ENCODE peak calls at places on chromosomes 16 and 17, in ten cellular contexts. F, R, T, S, X, K, Q, E, Z and G are unnamed samples. For H4K20me1, the result is how much of the 10 kb centered on the place peaks cover.

GRCh38 chr16:28218109-28218508 is 6.3 kb upstream of the XPO6 start:
- DNase-seq in F (peak), R (peak), T (peak), S (peak), X (peak), K (peak), Q (peak), E (peak), Z (peak), G (no peak)

GRCh38 chr16:72877374-72878028 is 170.4 kb downstream of the ZFHX3 start:
- DNase-seq in F (no peak), R (peak), T (peak), S (peak), X (peak), K (no peak), Q (peak), E (peak), Z (no peak), G (no peak)

GRCh38 chr16:82657239-82657638 is 30.5 kb downstream of the CDH13 start:
- DNase-seq in F (no peak), R (no peak), T (peak), S (peak), X (peak), K (no peak), Q (no peak), E (peak), Z (no peak), G (no peak)

GRCh38 chr17:81398855-81399451 is 3.7 kb downstream of the BAHCC1 start:
- DNase-seq in F (no peak), R (no peak), T (no peak), S (no peak), X (peak), K (no peak), Q (no peak), E (peak), Z (no peak), G (no peak)

GRCh38 chr17:31366088-31366487 is 25.4 kb upstream of the RAB11FIP4 start:
- DNase-seq in F (no peak), R (no peak), T (no peak), S (no peak), X (no peak), K (no peak), Q (no peak), E (no peak), Z (no peak), G (no peak)

GRCh38 chr17:36496018-36496789 is 9.7 kb downstream of the ZNHIT3 start:
- DNase-seq in F (no peak), R (no peak), T (no peak), S (peak), X (no peak), K (no peak), Q (no peak), E (no peak), Z (no peak), G (no peak)

GRCh38 chr16:7377231-7377630 is 44.6 kb downstream of the RBFOX1 start:
- DNase-seq in F (no peak), R (no peak), T (no peak), S (no peak), X (no peak), K (no peak), Q (no peak), E (no peak), Z (no peak), G (no peak)

GRCh38 chr17:10815318-10815717 is 11.4 kb upstream of the TMEM238L start:
- DNase-seq in F (no peak), R (no peak), T (no peak), S (no peak), X (no peak), K (no peak), Q (no peak), E (no peak), Z (no peak), G (no peak)

GRCh38 chr17:21213491-21214014 is 408 bp downstream of the TMEM11 start:
- DNase-seq in F (peak), R (no peak), T (no peak), S (no peak), X (no peak), K (peak), Q (peak), E (no peak), Z (peak), G (no peak)

GRCh38 chr17:17028059-17028877 is 14.0 kb upstream of the MPRIP start:
- DNase-seq in F (peak), R (peak), T (peak), S (peak), X (peak), K (no peak), Q (peak), E (peak), Z (no peak), G (no peak)

GRCh38 chr16:85158702-85159225 is 46.5 kb upstream of the CIBAR2 start:
- DNase-seq in F (no peak), R (no peak), T (no peak), S (no peak), X (no peak), K (no peak), Q (no peak), E (no peak), Z (no peak), G (no peak)

GRCh38 chr17:68734911-68735310 is 133.7 kb upstream of the FAM20A start:
- DNase-seq in F (no peak), R (no peak), T (no peak), S (no peak), X (no peak), K (no peak), Q (no peak), E (no peak), Z (no peak), G (no peak)

GRCh38 chr17:5097101-5097834 is 14.4 kb downstream of the ZNF232 start:
- DNase-seq in F (peak), R (no peak), T (no peak), S (no peak), X (no peak), K (no peak), Q (peak), E (no peak), Z (no peak), G (no peak)

GRCh38 chr17:30476726-30477082 is 504 bp upstream of the GOSR1 start:
- DNase-seq in F (peak), R (no peak), T (no peak), S (peak), X (no peak), K (peak), Q (peak), E (no peak), Z (no peak), G (no peak)

GRCh38 chr17:40340880-40341807 is 23.4 kb downstream of the GJD3 start:
- DNase-seq in F (peak), R (peak), T (peak), S (peak), X (peak), K (peak), Q (peak), E (peak), Z (no peak), G (no peak)

GRCh38 chr17:29444589-29444988 is 54.4 kb downstream of the TAOK1 start:
- DNase-seq in F (no peak), R (no peak), T (peak), S (peak), X (peak), K (no peak), Q (no peak), E (peak), Z (no peak), G (no peak)

GRCh38 chr16:31537362-31537921 is 9.7 kb downstream of the AHSP start:
- DNase-seq in F (peak), R (no peak), T (no peak), S (no peak), X (no peak), K (no peak), Q (peak), E (no peak), Z (no peak), G (no peak)

GRCh38 chr17:15498107-15498506 is 30.7 kb upstream of the CDRT4 start:
- DNase-seq in F (peak), R (no peak), T (no peak), S (no peak), X (no peak), K (peak), Q (no peak), E (peak), Z (no peak), G (no peak)

GRCh38 chr17:65020284-65020683 is 36.3 kb downstream of the GNA13 start:
- DNase-seq in F (no peak), R (no peak), T (peak), S (peak), X (peak), K (no peak), Q (peak), E (peak), Z (no peak), G (no peak)

GRCh38 chr17:29138991-29139682 is 41.1 kb downstream of the MYO18A start:
- DNase-seq in F (no peak), R (no peak), T (no peak), S (no peak), X (no peak), K (peak), Q (no peak), E (no peak), Z (peak), G (no peak)

GRCh38 chr16:20774703-20775362 is 11.0 kb downstream of the ACSM3 start:
- DNase-seq in F (peak), R (peak), T (peak), S (peak), X (peak), K (peak), Q (peak), E (peak), Z (peak), G (peak)

GRCh38 chr16:68744744-68745280 is 7.7 kb downstream of the CDH1 start:
- DNase-seq in F (peak), R (peak), T (peak), S (peak), X (no peak), K (no peak), Q (peak), E (peak), Z (no peak), G (no peak)

GRCh38 chr17:5516060-5516792 is 29.9 kb downstream of the MIS12 start:
- DNase-seq in F (no peak), R (peak), T (peak), S (peak), X (peak), K (no peak), Q (peak), E (peak), Z (no peak), G (no peak)

GRCh38 chr16:71484006-71484893 is 4.9 kb downstream of the ZNF19 start:
- DNase-seq in F (peak), R (peak), T (peak), S (peak), X (peak), K (peak), Q (peak), E (peak), Z (peak), G (peak)

GRCh38 chr17:10738516-10739258 is 8.9 kb upstream of the TMEM220 start:
- DNase-seq in F (no peak), R (no peak), T (no peak), S (no peak), X (peak), K (no peak), Q (no peak), E (no peak), Z (no peak), G (no peak)

GRCh38 chr17:49707246-49707607 is 537 bp downstream of the SLC35B1 start:
- DNase-seq in F (peak), R (no peak), T (no peak), S (no peak), X (no peak), K (peak), Q (no peak), E (no peak), Z (peak), G (no peak)

GRCh38 chr17:80277751-80278671 is 17.4 kb downstream of the RNF213 start:
- DNase-seq in F (no peak), R (no peak), T (peak), S (no peak), X (no peak), K (no peak), Q (no peak), E (no peak), Z (no peak), G (no peak)

GRCh38 chr16:11768850-11769249 is 26.2 kb upstream of the TXNDC11 start:
- DNase-seq in F (no peak), R (no peak), T (no peak), S (no peak), X (no peak), K (peak), Q (no peak), E (no peak), Z (peak), G (peak)

GRCh38 chr17:77465358-77466041 is 324.7 kb downstream of the SEC14L1 start:
- DNase-seq in F (peak), R (no peak), T (no peak), S (peak), X (peak), K (peak), Q (peak), E (peak), Z (peak), G (peak)

GRCh38 chr16:46932802-46933201 is 40.7 kb downstream of the DNAJA2 start:
- DNase-seq in F (peak), R (no peak), T (no peak), S (no peak), X (no peak), K (peak), Q (no peak), E (no peak), Z (no peak), G (no peak)

GRCh38 chr17:59244081-59244480 is 23.8 kb downstream of the GDPD1 start:
- DNase-seq in F (no peak), R (no peak), T (no peak), S (no peak), X (no peak), K (no peak), Q (no peak), E (no peak), Z (no peak), G (no peak)

GRCh38 chr16:86337581-86338402 is 172.5 kb upstream of the FOXF1 start:
- DNase-seq in F (no peak), R (no peak), T (no peak), S (no peak), X (no peak), K (no peak), Q (no peak), E (no peak), Z (no peak), G (no peak)

GRCh38 chr17:76275382-76276068 is 10.4 kb downstream of the UBALD2 start:
- DNase-seq in F (no peak), R (no peak), T (no peak), S (no peak), X (no peak), K (no peak), Q (no peak), E (no peak), Z (no peak), G (no peak)

GRCh38 chr17:82734987-82735866 is at the start of gene FN3K:
- DNase-seq in F (peak), R (no peak), T (peak), S (peak), X (peak), K (no peak), Q (peak), E (peak), Z (no peak), G (no peak)

GRCh38 chr17:59141860-59142259 is 13.1 kb downstream of the SKA2 start:
- DNase-seq in F (no peak), R (no peak), T (peak), S (no peak), X (no peak), K (no peak), Q (no peak), E (no peak), Z (no peak), G (no peak)

GRCh38 chr16:69703638-69704037 is 22.7 kb downstream of the NQO1 start:
- DNase-seq in F (no peak), R (no peak), T (no peak), S (peak), X (peak), K (no peak), Q (no peak), E (no peak), Z (no peak), G (no peak)

GRCh38 chr17:63150994-63151464 is 185.0 kb downstream of the TANC2 start:
- DNase-seq in F (peak), R (no peak), T (no peak), S (peak), X (peak), K (no peak), Q (peak), E (no peak), Z (no peak), G (no peak)

GRCh38 chr16:29230671-29231091 is 175.8 kb downstream of the NPIPB11 start:
- DNase-seq in F (peak), R (no peak), T (no peak), S (peak), X (peak), K (no peak), Q (no peak), E (no peak), Z (no peak), G (no peak)
- H4K20me1 ChIP-seq in F (under half), R (under half), T (under half), S (under half), X (under half), K (under half), Q (under half), E (under half), Z (under half), G (under half)

GRCh38 chr17:60610481-60610880 is 10.5 kb downstream of the PPM1D start:
- DNase-seq in F (no peak), R (no peak), T (no peak), S (no peak), X (peak), K (no peak), Q (no peak), E (no peak), Z (no peak), G (no peak)
- H4K20me1 ChIP-seq in F (under half), R (under half), T (under half), S (under half), X (under half), K (under half), Q (half or more), E (under half), Z (under half), G (under half)

GRCh38 chr16:4105848-4106247 is 10.4 kb downstream of the ADCY9 start:
- DNase-seq in F (no peak), R (no peak), T (no peak), S (no peak), X (no peak), K (no peak), Q (no peak), E (no peak), Z (no peak), G (no peak)
- H4K20me1 ChIP-seq in F (under half), R (under half), T (under half), S (half or more), X (under half), K (under half), Q (under half), E (under half), Z (under half), G (under half)

DNA sequence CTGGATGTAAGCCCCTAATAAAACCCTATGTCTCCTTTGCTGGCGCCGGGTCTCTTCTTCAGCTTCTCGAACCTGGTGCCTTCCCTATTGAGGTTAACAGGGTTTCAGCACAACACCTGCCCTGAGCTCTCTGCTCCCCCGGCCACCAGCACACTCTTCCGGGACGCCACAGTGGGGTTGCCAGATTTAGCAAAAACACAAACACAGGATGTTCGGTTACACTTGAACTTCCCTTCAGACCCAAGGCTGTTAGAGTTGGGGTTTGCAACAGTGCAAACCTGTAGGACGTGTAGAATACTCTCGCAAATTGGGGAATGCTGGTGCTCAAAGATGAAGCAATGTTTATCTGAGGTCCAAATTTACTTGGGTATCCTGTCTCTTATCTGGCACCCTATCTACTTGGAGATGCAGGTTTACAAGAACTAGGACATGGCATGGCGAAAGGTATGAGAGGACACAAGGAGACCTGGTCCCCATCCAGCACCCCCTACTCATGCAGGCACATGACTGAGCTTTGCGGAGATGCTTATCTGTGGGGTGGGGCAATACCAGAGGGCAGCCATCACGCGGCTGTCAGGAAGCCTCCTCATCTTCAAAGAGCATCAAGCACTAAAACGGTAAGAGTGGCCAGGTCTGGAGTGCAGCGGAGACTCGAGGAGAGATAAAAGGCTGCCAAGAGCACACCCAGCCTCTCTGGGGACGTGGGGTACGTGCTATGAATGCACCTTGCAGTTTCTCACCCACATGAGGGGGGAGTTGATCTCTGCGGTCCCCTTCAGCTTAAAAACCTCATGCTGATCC is 52.8 kb downstream of the SDK2 start:
- DNase-seq in F (no peak), R (no peak), T (no peak), S (no peak), X (no peak), K (peak), Q (no peak), E (no peak), Z (peak), G (peak)
- H4K20me1 ChIP-seq in F (under half), R (under half), T (under half), S (under half), X (under half), K (under half), Q (under half), E (under half), Z (under half), G (under half)

DNA sequence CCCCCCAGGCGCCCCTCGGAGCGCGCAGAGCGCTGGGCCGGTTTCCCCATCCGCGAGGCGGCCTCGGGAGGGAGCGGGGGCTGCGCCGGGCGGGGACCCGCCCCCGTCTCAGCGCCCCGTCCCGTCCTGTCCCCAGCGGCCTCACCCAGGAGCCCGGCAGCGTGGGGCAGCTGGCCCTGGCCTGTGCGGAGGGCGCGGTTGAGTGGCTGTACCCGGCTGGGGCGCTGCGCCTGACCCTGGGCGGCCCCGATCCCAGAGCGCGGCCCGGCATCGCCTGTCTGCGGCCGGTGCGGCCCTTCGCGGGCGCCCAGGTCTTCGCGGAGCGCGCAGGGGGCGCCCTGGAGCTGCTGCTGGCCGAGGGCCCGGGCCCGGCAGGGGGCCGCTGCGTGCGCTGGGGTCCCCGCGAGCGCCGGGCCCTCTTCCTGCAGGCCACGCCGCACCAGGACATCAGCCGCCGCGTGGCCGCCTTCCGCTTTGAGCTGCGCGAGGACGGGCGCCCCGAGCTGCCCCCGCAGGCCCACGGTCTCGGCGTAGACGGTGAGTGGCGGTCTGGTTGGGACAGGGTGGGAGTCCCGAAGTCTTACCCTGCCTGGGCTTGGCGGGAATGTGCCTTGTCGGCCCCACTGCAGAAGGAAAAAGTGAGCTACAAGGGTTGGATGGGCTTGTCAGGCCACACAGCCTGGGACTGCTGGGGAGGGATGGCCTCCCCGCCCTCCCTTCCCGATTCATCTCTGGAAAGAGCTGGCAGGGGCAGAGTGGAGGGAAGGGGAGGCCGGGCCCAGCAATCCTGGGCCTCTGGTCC is 731 bp downstream of the METRN start:
- DNase-seq in F (peak), R (no peak), T (no peak), S (no peak), X (peak), K (peak), Q (peak), E (no peak), Z (no peak), G (no peak)
- H4K20me1 ChIP-seq in F (under half), R (under half), T (under half), S (under half), X (under half), K (under half), Q (under half), E (under half), Z (under half), G (under half)

DNA sequence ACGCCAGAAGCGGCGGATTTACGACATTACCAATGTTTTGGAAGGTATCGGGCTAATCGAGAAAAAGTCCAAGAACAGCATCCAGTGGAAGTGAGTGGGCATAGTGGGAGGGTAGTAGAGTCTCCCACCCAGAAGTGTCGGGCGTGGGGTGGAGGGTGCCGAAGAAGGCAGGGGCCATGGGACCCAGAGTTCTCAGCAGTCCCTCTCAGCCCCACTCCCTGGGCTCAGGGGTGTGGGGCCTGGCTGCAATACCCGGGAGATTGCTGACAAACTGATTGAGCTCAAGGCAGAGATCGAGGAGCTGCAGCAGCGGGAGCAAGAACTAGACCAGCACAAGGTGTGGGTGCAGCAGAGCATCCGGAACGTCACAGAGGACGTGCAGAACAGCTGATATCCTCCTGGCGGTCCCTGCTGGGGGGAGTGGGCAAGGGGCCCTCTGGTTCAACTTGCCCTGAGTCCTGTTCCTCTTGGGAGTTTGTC is 866 bp downstream of the E2F4 start:
- DNase-seq in F (no peak), R (no peak), T (no peak), S (no peak), X (no peak), K (peak), Q (no peak), E (no peak), Z (no peak), G (no peak)
- H4K20me1 ChIP-seq in F (under half), R (under half), T (under half), S (under half), X (under half), K (under half), Q (under half), E (under half), Z (under half), G (under half)